ENCODE peak calls at places on chromosomes 12 and 14, in six cellular contexts. One of them, this sample, is unnamed.

GRCh38 chr12:92020983-92021664 is 124.5 kb downstream of the BTG1 start:
- DNase-seq in central memory CD4-positive, alpha-beta T cell: no peak
- DNase-seq in GM13976: no peak
- DNase-seq in activated T-cell treated with anti-CD3 and anti-CD28 coated beads for 1 hour: no peak
- DNase-seq in germinal center: no peak
- DNase-seq in 8988T: no peak
- DNase-seq in this sample: no peak

GRCh38 chr14:90599748-90600507 is 203.1 kb downstream of the CALM1 start:
- DNase-seq in central memory CD4-positive, alpha-beta T cell: no peak
- DNase-seq in GM13976: no peak
- DNase-seq in activated T-cell treated with anti-CD3 and anti-CD28 coated beads for 1 hour: no peak
- DNase-seq in germinal center: no peak
- DNase-seq in 8988T: no peak
- DNase-seq in this sample: peak; percentile 21

GRCh38 chr12:90166012-90166411 is 457.4 kb upstream of the ATP2B1 start:
- DNase-seq in central memory CD4-positive, alpha-beta T cell: no peak
- DNase-seq in GM13976: no peak
- DNase-seq in activated T-cell treated with anti-CD3 and anti-CD28 coated beads for 1 hour: no peak
- DNase-seq in germinal center: no peak
- DNase-seq in 8988T: no peak
- DNase-seq in this sample: no peak

GRCh38 chr12:121323908-121324307 is 27.4 kb upstream of the CAMKK2 start:
- DNase-seq in central memory CD4-positive, alpha-beta T cell: no peak
- DNase-seq in GM13976: no peak
- DNase-seq in activated T-cell treated with anti-CD3 and anti-CD28 coated beads for 1 hour: no peak
- DNase-seq in germinal center: no peak
- DNase-seq in 8988T: no peak
- DNase-seq in this sample: no peak

GRCh38 chr14:88872976-88873375 is 48.5 kb downstream of the TTC8 start:
- DNase-seq in central memory CD4-positive, alpha-beta T cell: no peak
- DNase-seq in GM13976: no peak
- DNase-seq in activated T-cell treated with anti-CD3 and anti-CD28 coated beads for 1 hour: no peak
- DNase-seq in germinal center: no peak
- DNase-seq in 8988T: no peak
- DNase-seq in this sample: no peak

GRCh38 chr12:75322464-75322863 is 7.7 kb downstream of the CAPS2 start:
- DNase-seq in central memory CD4-positive, alpha-beta T cell: no peak
- DNase-seq in GM13976: no peak
- DNase-seq in activated T-cell treated with anti-CD3 and anti-CD28 coated beads for 1 hour: no peak
- DNase-seq in germinal center: no peak
- DNase-seq in 8988T: no peak
- DNase-seq in this sample: peak; percentile 80

GRCh38 chr12:7219599-7220243 is 30.2 kb downstream of the PEX5 start:
- DNase-seq in central memory CD4-positive, alpha-beta T cell: peak; percentile 64
- DNase-seq in GM13976: peak; percentile 62
- DNase-seq in activated T-cell treated with anti-CD3 and anti-CD28 coated beads for 1 hour: peak; percentile 62
- DNase-seq in germinal center: peak; percentile 64
- DNase-seq in 8988T: no peak
- DNase-seq in this sample: peak; percentile 84

GRCh38 chr12:94207467-94208432 is 59.4 kb downstream of the PLXNC1 start:
- DNase-seq in central memory CD4-positive, alpha-beta T cell: peak; percentile 52
- DNase-seq in GM13976: peak; percentile 73
- DNase-seq in activated T-cell treated with anti-CD3 and anti-CD28 coated beads for 1 hour: no peak
- DNase-seq in germinal center: peak; percentile 77
- DNase-seq in 8988T: no peak
- DNase-seq in this sample: no peak

GRCh38 chr14:104244221-104245011 is 106.0 kb downstream of the KIF26A start:
- DNase-seq in central memory CD4-positive, alpha-beta T cell: no peak
- DNase-seq in GM13976: no peak
- DNase-seq in activated T-cell treated with anti-CD3 and anti-CD28 coated beads for 1 hour: no peak
- DNase-seq in germinal center: no peak
- DNase-seq in 8988T: no peak
- DNase-seq in this sample: no peak

GRCh38 chr12:82993610-82994009 is 306.9 kb downstream of the TMTC2 start:
- DNase-seq in central memory CD4-positive, alpha-beta T cell: no peak
- DNase-seq in GM13976: no peak
- DNase-seq in activated T-cell treated with anti-CD3 and anti-CD28 coated beads for 1 hour: no peak
- DNase-seq in germinal center: no peak
- DNase-seq in 8988T: no peak
- DNase-seq in this sample: no peak

GRCh38 chr12:45670339-45671065 is 59.0 kb upstream of the ARID2 start:
- DNase-seq in central memory CD4-positive, alpha-beta T cell: peak; percentile 44
- DNase-seq in GM13976: no peak
- DNase-seq in activated T-cell treated with anti-CD3 and anti-CD28 coated beads for 1 hour: no peak
- DNase-seq in germinal center: no peak
- DNase-seq in 8988T: no peak
- DNase-seq in this sample: peak; percentile 20

GRCh38 chr12:127293507-127294310 is 973.3 kb upstream of the TMEM132C start:
- DNase-seq in central memory CD4-positive, alpha-beta T cell: no peak
- DNase-seq in GM13976: no peak
- DNase-seq in activated T-cell treated with anti-CD3 and anti-CD28 coated beads for 1 hour: peak; percentile 13
- DNase-seq in germinal center: no peak
- DNase-seq in 8988T: no peak
- DNase-seq in this sample: peak; percentile 89

GRCh38 chr14:100691395-100692025 is 35.2 kb upstream of the DLK1 start:
- DNase-seq in central memory CD4-positive, alpha-beta T cell: no peak
- DNase-seq in GM13976: no peak
- DNase-seq in activated T-cell treated with anti-CD3 and anti-CD28 coated beads for 1 hour: no peak
- DNase-seq in germinal center: no peak
- DNase-seq in 8988T: no peak
- DNase-seq in this sample: no peak

This sample was measured in GM23248.